ENCODE peak calls at places on chromosomes 1 and 21, in four cellular contexts. K is Panc1, I is K562, V is HCT116. J is an unnamed sample.

GRCh38 chr1:235073968-235074334 is 54.7 kb downstream of the TOMM20 start:
- DNase-seq in K (no peak), I (no peak), V (no peak), J (no peak)

GRCh38 chr1:103457856-103458255 is 67.6 kb upstream of the RNPC3 start:
- DNase-seq in K (no peak), I (no peak), V (no peak), J (no peak)

GRCh38 chr1:34115233-34115632 is 49.8 kb downstream of the CSMD2 start:
- DNase-seq in K (no peak), I (no peak), V (no peak), J (no peak)

GRCh38 chr1:206655471-206655882 is 20.1 kb downstream of the DYRK3 start:
- DNase-seq in K (no peak), I (no peak), V (no peak), J (no peak)

GRCh38 chr21:22795644-22796043 is 1797.4 kb downstream of the NCAM2 start:
- DNase-seq in K (no peak), I (no peak), V (no peak), J (no peak)

GRCh38 chr1:116265931-116266863 is 106.8 kb upstream of the ATP1A1 start:
- DNase-seq in K (no peak), I (no peak), V (no peak), J (no peak)

GRCh38 chr1:160538985-160539651 is 16.1 kb upstream of the SLAMF6 start:
- DNase-seq in K (no peak), I (no peak), V (no peak), J (peak)

GRCh38 chr21:36976882-36977651 is 10.6 kb upstream of the HLCS start:
- DNase-seq in K (peak), I (peak), V (peak), J (peak)

GRCh38 chr1:38622197-38622596 is 237.4 kb downstream of the RRAGC start:
- DNase-seq in K (no peak), I (no peak), V (no peak), J (no peak)

GRCh38 chr1:48807599-48808260 is 31.0 kb upstream of the BEND5 start:
- DNase-seq in K (no peak), I (no peak), V (no peak), J (no peak)

GRCh38 chr1:247184254-247184653 is 12.4 kb upstream of the ZNF124 start:
- DNase-seq in K (no peak), I (no peak), V (no peak), J (no peak)

GRCh38 chr1:54284781-54285563 is 85.0 kb downstream of the MRPL37 start:
- DNase-seq in K (no peak), I (no peak), V (no peak), J (no peak)

GRCh38 chr1:54283997-54284385 is 84.0 kb downstream of the MRPL37 start:
- DNase-seq in K (no peak), I (no peak), V (no peak), J (no peak)

GRCh38 chr1:54280652-54281051 is 80.7 kb downstream of the MRPL37 start:
- DNase-seq in K (no peak), I (no peak), V (no peak), J (no peak)

GRCh38 chr1:54283214-54283996 is 83.4 kb downstream of the MRPL37 start:
- DNase-seq in K (no peak), I (peak), V (no peak), J (no peak)

DNA sequence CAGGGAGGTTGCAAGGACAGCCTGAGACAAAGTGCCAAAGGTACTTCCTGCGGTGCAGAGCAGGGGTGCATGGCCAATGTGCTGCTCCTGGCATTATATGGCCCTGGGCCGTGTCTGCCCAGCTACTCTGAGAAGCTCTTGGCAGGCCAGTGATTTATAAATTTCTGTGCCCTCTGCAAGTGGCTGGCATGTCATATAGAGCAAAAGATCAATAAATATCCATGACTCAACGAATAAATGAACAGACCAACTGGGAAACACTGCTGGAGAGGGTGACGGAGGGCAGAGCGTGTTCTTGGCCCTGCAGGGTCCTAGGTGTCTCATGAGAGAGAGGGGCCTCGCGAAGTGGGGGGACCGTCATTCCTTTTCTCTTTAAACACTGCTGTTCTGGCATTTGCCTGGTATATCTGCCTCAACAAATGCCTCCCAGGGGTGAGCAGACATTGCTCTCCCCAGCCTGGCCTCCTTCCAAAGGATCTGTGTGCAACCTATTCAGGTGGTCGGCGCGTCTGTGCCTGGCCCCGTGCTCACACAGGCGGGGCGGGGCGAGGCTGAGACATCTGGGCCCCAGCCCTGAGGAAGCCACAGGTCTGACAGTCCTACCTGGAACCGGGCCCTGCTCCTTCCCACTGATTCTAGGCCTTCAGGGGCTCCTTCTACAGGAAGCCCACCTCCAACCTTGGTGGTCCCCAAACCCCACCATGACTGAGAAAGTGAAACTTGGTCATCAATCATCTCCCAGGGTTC is 82.3 kb downstream of the MRPL37 start:
- DNase-seq in K (no peak), I (no peak), V (no peak), J (no peak)
- TF ChIP-seq TCF7L2 in K (no peak), I (no peak), V (no peak), J (no peak)

GRCh38 chr1:113126207-113126606 is 53.2 kb downstream of the LRIG2 start:
- DNase-seq in K (no peak), I (no peak), V (no peak), J (no peak)
- TF ChIP-seq TCF7L2 in K (no peak), I (no peak), V (no peak), J (no peak)

DNA sequence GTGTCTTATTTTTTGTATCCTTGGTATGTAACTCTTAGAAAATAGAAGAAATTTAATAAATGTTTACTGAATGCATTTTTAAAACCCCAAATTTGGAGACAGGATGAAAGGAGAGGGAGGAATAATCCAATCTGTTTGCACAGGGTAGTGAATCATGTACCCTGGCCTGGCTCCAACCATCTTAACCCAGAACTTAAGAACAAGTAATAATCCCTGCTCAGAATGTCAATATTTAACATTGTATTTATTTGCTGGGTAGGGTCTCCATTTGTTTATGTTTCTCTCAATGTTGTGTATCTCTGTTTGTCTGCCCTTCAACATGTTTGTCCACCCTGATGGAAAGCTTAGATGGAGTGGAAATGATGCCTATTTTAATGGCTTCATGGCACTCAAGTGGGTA is 54.4 kb upstream of the CDC42BPA start:
- DNase-seq in K (no peak), I (no peak), V (no peak), J (no peak)
- TF ChIP-seq TCF7L2 in K (no peak), I (no peak), V (no peak), J (no peak)

GRCh38 chr1:5708266-5708978 is 283.8 kb downstream of the NPHP4 start:
- DNase-seq in K (no peak), I (no peak), V (no peak), J (no peak)
- TF ChIP-seq TCF7L2 in K (no peak), I (no peak), V (no peak), J (no peak)

DNA sequence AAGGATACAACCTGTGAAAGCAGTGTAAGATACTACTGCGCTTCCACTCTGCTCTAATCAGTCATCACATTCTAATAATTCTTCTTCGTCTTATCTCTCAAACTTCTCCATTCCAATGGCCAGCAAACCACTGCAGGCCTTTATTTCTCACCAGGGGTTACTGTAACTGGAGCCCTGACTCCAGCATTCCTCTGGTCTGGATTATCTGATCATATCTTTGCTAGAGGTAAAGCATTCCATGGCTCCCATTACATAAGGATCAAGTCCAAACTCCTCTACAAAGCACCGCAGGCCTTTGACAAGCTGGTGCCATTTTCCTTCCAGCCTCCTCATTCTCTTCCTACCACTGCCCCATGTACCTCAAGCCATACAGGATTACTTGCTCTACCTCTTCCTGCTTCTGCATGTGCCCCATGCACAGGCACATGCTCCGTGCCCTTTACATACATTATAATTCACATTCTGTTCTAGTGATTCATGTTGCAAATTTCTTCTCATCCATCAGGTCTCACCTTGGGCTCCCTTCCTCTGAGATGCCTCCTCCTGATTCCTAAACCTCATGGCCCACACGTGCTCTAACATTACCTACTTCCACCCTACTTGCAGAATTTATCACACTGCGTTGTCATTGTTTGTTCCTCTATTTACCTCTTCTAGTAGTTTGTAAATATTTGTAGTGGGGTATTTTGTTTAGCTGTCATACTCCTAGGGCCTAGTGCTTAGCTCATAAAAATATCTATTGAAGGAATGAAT is 9.3 kb upstream of the SERBP1 start:
- DNase-seq in K (no peak), I (no peak), V (no peak), J (peak)
- TF ChIP-seq TCF7L2 in K (no peak), I (no peak), V (no peak), J (no peak)

DNA sequence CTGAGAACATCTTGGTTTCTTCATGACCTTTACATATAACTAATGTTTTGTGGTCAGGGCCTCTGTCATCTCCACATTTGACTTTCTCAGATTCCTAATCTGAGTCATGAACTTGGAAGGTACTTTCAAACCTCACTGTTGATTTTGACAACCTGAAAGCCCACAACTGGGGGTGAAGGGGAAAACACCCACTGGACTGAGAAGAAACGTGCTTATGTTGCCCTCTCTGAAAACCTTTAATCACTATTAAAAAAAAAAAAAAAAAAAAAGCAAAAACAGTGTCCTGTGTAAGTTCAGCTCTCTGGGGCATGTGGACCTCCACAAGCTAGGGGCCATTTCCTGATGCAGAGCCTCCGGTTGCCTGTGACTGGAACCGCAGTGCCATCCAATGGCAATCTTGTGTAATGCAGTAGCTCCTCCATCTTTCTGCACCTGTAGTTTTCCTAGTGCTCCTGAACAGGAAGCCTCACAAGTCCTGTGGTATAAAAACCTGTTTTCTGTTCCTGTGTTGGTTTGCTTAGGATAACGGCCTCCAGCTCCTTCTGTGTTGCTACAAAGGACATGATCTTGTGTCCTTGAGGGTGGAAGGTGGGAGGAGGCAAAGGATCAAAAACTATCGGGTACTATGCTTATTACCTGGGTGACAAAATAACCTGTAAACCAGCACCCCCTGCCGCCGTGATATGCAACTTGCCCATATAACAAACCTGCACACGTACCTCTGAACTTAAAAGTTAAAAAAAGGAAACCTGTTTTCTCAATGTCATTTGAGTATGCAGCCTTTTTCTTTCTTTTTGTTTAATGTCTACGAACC is 124.5 kb downstream of the ZNF648 start:
- DNase-seq in K (peak), I (peak), V (peak), J (peak)
- TF ChIP-seq TCF7L2 in K (no peak), I (no peak), V (no peak), J (no peak)